ENCODE peak calls at places on chromosome 7, in six cellular contexts. Q is PC-3; P is neural progenitor cell; D is aorta; Z is heart right ventricle; J is CD4-positive, alpha-beta memory T cell. X is an unnamed sample.

GRCh38 chr7:18770852-18771251 is 275.3 kb downstream of the HDAC9 start:
- DNase-seq in Q (peak; percentile 6), P (peak; percentile 8), D (no peak), Z (no peak), J (no peak), X (no peak)

GRCh38 chr7:144975882-144976281 is 140.0 kb upstream of the TPK1 start:
- DNase-seq in Q (no peak), P (no peak), D (no peak), Z (no peak), J (no peak), X (no peak)

GRCh38 chr7:107150375-107151073 is 18.3 kb upstream of the HBP1 start:
- DNase-seq in Q (peak; percentile 74), P (peak; percentile 72), D (peak; percentile 73), Z (peak; percentile 38), J (peak; percentile 75), X (peak; percentile 57)

GRCh38 chr7:148144827-148145226 is 445.7 kb upstream of the C7orf33 start:
- DNase-seq in Q (no peak), P (no peak), D (no peak), Z (no peak), J (no peak), X (no peak)

GRCh38 chr7:100016209-100016901 is 959 bp downstream of the ZKSCAN1 start:
- DNase-seq in Q (no peak), P (no peak), D (no peak), Z (no peak), J (no peak), X (no peak)

GRCh38 chr7:20206104-20206896 is 10.9 kb downstream of the MACC1 start:
- DNase-seq in Q (peak; percentile 47), P (no peak), D (no peak), Z (no peak), J (no peak), X (no peak)

GRCh38 chr7:49789736-49790135 is 16.3 kb downstream of the VWC2 start:
- DNase-seq in Q (no peak), P (peak; percentile 13), D (no peak), Z (no peak), J (no peak), X (no peak)

GRCh38 chr7:146000882-146001281 is 115.7 kb upstream of the CNTNAP2 start:
- DNase-seq in Q (no peak), P (no peak), D (no peak), Z (no peak), J (no peak), X (no peak)

GRCh38 chr7:137453356-137453755 is 109.8 kb upstream of the PTN start:
- DNase-seq in Q (no peak), P (no peak), D (no peak), Z (no peak), J (no peak), X (no peak)

GRCh38 chr7:73983437-73984164 is 44.4 kb upstream of the ELN start:
- DNase-seq in Q (no peak), P (no peak), D (peak; percentile 50), Z (peak; percentile 71), J (no peak), X (no peak)
- H3K4me1 ChIP-seq in Q (peaks cover 4% of the 10 kb centered on the region), P (peaks cover 3% of the 10 kb centered on the region), D (no peaks in the 10 kb centered on the region), Z (peaks cover 22% of the 10 kb centered on the region), J (no peaks in the 10 kb centered on the region), X (no peaks in the 10 kb centered on the region)

GRCh38 chr7:47639495-47640110 is 57.7 kb upstream of the TNS3 start:
- DNase-seq in Q (no peak), P (no peak), D (no peak), Z (no peak), J (no peak), X (no peak)
- H3K4me1 ChIP-seq in Q (peaks cover 12% of the 10 kb centered on the region), P (peaks cover 29% of the 10 kb centered on the region), D (peaks cover 4% of the 10 kb centered on the region), Z (peaks cover 9% of the 10 kb centered on the region), J (no peaks in the 10 kb centered on the region), X (no peaks in the 10 kb centered on the region)

DNA sequence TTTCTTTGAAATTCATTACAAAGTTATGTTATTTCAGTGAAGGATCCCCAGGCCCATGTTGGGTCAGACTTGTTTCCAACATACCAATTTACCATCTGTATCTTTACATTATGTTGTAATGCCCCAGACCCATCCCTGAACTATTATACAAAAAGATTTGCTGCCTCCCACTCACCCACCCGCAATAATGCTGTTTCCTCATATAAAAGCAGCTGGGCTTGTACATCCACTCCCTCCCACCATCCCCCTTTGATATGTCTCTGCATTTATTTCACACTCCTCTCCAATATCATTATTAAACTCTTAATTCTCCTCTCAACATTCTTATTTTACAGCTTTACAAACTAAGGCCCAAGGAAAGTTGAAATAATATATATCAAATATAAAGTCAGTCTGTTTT is 153.7 kb downstream of the DOCK4 start:
- DNase-seq in Q (no peak), P (no peak), D (no peak), Z (no peak), J (no peak), X (no peak)
- H3K4me1 ChIP-seq in Q (peaks cover 5% of the 10 kb centered on the region), P (peaks cover 4% of the 10 kb centered on the region), D (no peaks in the 10 kb centered on the region), Z (peaks cover 26% of the 10 kb centered on the region), J (no peaks in the 10 kb centered on the region), X (no peaks in the 10 kb centered on the region)

DNA sequence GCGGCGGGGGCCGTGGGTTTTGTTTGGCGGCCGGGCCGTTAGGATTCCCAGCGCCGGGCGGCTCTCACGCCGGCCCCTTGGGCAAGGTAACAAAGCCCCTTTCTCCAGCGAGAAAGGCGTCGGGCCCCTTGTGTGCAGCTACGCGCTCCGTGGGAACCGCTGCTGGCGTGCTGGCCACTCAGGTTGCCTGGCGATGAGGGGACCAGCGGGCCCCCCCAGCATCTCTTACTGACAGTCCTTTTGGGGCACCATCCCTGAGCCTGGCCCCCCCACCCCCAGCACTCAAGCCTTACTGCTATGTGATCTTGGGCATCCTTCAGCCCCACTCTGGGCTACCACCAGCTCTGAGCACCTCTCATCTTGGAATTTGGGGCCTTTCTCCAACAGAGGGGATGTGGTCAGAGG is 1.8 kb downstream of the LFNG start:
- DNase-seq in Q (no peak), P (peak; percentile 66), D (no peak), Z (no peak), J (no peak), X (peak; percentile 10)
- H3K4me1 ChIP-seq in Q (peaks cover 54% of the 10 kb centered on the region), P (peaks cover 71% of the 10 kb centered on the region), D (no peaks in the 10 kb centered on the region), Z (peaks cover 36% of the 10 kb centered on the region), J (peaks cover 57% of the 10 kb centered on the region), X (peaks cover 73% of the 10 kb centered on the region)

GRCh38 chr7:131330299-131330698 is 2.6 kb downstream of the MKLN1 start:
- DNase-seq in Q (no peak), P (no peak), D (no peak), Z (no peak), J (no peak), X (no peak)
- H3K4me1 ChIP-seq in Q (peaks cover 30% of the 10 kb centered on the region), P (peaks cover 13% of the 10 kb centered on the region), D (peaks cover 2% of the 10 kb centered on the region), Z (peaks cover 36% of the 10 kb centered on the region), J (peaks cover 52% of the 10 kb centered on the region), X (peaks cover 45% of the 10 kb centered on the region)

DNA sequence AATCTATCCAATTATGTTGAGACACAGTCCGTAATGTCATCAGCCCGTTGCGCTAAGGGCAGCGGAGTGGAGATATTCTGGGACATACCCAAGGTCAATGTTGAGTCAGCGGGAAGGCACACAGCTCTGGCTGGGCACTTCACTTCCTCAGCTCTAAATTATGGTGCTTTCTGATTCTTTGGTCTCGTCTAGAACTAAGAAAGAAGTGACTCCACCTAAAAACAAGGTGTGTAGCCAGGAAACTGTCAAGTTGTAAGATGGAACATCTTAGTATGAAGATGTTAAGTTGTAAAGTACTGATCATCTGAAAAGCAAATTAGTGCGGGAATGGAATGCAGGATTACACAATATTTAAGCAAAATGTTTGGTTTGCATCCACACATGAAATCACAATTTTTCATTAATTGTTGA is 43.1 kb downstream of the BAIAP2L1 start:
- DNase-seq in Q (peak; percentile 63), P (no peak), D (no peak), Z (no peak), J (no peak), X (no peak)
- H3K4me1 ChIP-seq in Q (peaks cover 35% of the 10 kb centered on the region), P (no peaks in the 10 kb centered on the region), D (no peaks in the 10 kb centered on the region), Z (peaks cover 5% of the 10 kb centered on the region), J (no peaks in the 10 kb centered on the region), X (no peaks in the 10 kb centered on the region)

X was measured in CD4-positive, CD25-positive, alpha-beta regulatory T cell.